ENCODE peak calls at places on chromosomes 16 and 17, in four cellular contexts. One of them, this sample, is unnamed.

GRCh38 chr17:1714488-1714979 is 4.4 kb upstream of the TLCD2 start:
- DNase-seq in NK-92 treated with Interleukin-12 subunit alpha and Interleukin-12 subunit beta, amount 100 ng/mL, for 24 hours: no peak
- DNase-seq in T-helper 1 cell: no peak
- DNase-seq in EH: peak; percentile 99
- DNase-seq in this sample: peak; percentile 98

GRCh38 chr17:11627301-11627700 is 29.0 kb downstream of the DNAH9 start:
- DNase-seq in NK-92 treated with Interleukin-12 subunit alpha and Interleukin-12 subunit beta, amount 100 ng/mL, for 24 hours: no peak
- DNase-seq in T-helper 1 cell: no peak
- DNase-seq in EH: no peak
- DNase-seq in this sample: no peak

GRCh38 chr17:31598921-31599571 is 207.6 kb downstream of the RAB11FIP4 start:
- DNase-seq in NK-92 treated with Interleukin-12 subunit alpha and Interleukin-12 subunit beta, amount 100 ng/mL, for 24 hours: no peak
- DNase-seq in T-helper 1 cell: no peak
- DNase-seq in EH: no peak
- DNase-seq in this sample: no peak

GRCh38 chr17:40922239-40922638 is 15.2 kb downstream of the KRT23 start:
- DNase-seq in NK-92 treated with Interleukin-12 subunit alpha and Interleukin-12 subunit beta, amount 100 ng/mL, for 24 hours: no peak
- DNase-seq in T-helper 1 cell: no peak
- DNase-seq in EH: peak; percentile 90
- DNase-seq in this sample: peak; percentile 83

GRCh38 chr16:20878682-20879147 is 21.4 kb downstream of the DCUN1D3 start:
- DNase-seq in NK-92 treated with Interleukin-12 subunit alpha and Interleukin-12 subunit beta, amount 100 ng/mL, for 24 hours: no peak
- DNase-seq in T-helper 1 cell: no peak
- DNase-seq in EH: no peak
- DNase-seq in this sample: no peak

GRCh38 chr17:58329035-58329807 is 626 bp upstream of the TSPOAP1 start:
- DNase-seq in NK-92 treated with Interleukin-12 subunit alpha and Interleukin-12 subunit beta, amount 100 ng/mL, for 24 hours: peak; percentile 89
- DNase-seq in T-helper 1 cell: peak; percentile 54
- DNase-seq in EH: peak; percentile 9
- DNase-seq in this sample: no peak

GRCh38 chr16:30076276-30076791 is 540 bp downstream of the PPP4C start:
- DNase-seq in NK-92 treated with Interleukin-12 subunit alpha and Interleukin-12 subunit beta, amount 100 ng/mL, for 24 hours: no peak
- DNase-seq in T-helper 1 cell: no peak
- DNase-seq in EH: peak; percentile 34
- DNase-seq in this sample: peak; percentile 23

GRCh38 chr17:79546386-79546785 is 64.5 kb downstream of the RBFOX3 start:
- DNase-seq in NK-92 treated with Interleukin-12 subunit alpha and Interleukin-12 subunit beta, amount 100 ng/mL, for 24 hours: no peak
- DNase-seq in T-helper 1 cell: no peak
- DNase-seq in EH: no peak
- DNase-seq in this sample: no peak

GRCh38 chr17:39939031-39939430 is 11.5 kb downstream of the LRRC3C start:
- DNase-seq in NK-92 treated with Interleukin-12 subunit alpha and Interleukin-12 subunit beta, amount 100 ng/mL, for 24 hours: no peak
- DNase-seq in T-helper 1 cell: no peak
- DNase-seq in EH: no peak
- DNase-seq in this sample: no peak

GRCh38 chr17:17928422-17929386 is 43.5 kb downstream of the TOM1L2 start:
- DNase-seq in NK-92 treated with Interleukin-12 subunit alpha and Interleukin-12 subunit beta, amount 100 ng/mL, for 24 hours: no peak
- DNase-seq in T-helper 1 cell: no peak
- DNase-seq in EH: no peak
- DNase-seq in this sample: no peak

GRCh38 chr17:21466550-21466949 is 90.4 kb downstream of the KCNJ12 start:
- DNase-seq in NK-92 treated with Interleukin-12 subunit alpha and Interleukin-12 subunit beta, amount 100 ng/mL, for 24 hours: no peak
- DNase-seq in T-helper 1 cell: no peak
- DNase-seq in EH: no peak
- DNase-seq in this sample: no peak

GRCh38 chr17:61200349-61200735 is 199.3 kb upstream of the TBX2 start:
- DNase-seq in NK-92 treated with Interleukin-12 subunit alpha and Interleukin-12 subunit beta, amount 100 ng/mL, for 24 hours: no peak
- DNase-seq in T-helper 1 cell: no peak
- DNase-seq in EH: no peak
- DNase-seq in this sample: no peak

GRCh38 chr16:85823328-85823920 is 23.9 kb downstream of the COX4I1 start:
- DNase-seq in NK-92 treated with Interleukin-12 subunit alpha and Interleukin-12 subunit beta, amount 100 ng/mL, for 24 hours: no peak
- DNase-seq in T-helper 1 cell: no peak
- DNase-seq in EH: no peak
- DNase-seq in this sample: no peak

GRCh38 chr17:13311301-13311700 is 290.4 kb downstream of the HS3ST3A1 start:
- DNase-seq in NK-92 treated with Interleukin-12 subunit alpha and Interleukin-12 subunit beta, amount 100 ng/mL, for 24 hours: no peak
- DNase-seq in T-helper 1 cell: no peak
- DNase-seq in EH: peak; percentile 93
- DNase-seq in this sample: peak; percentile 44

GRCh38 chr17:7235693-7236665 is 1.7 kb upstream of the DVL2 start:
- DNase-seq in NK-92 treated with Interleukin-12 subunit alpha and Interleukin-12 subunit beta, amount 100 ng/mL, for 24 hours: no peak
- DNase-seq in T-helper 1 cell: no peak
- DNase-seq in EH: no peak
- DNase-seq in this sample: no peak

GRCh38 chr16:55710466-55710865 is 54.7 kb downstream of the SLC6A2 start:
- DNase-seq in NK-92 treated with Interleukin-12 subunit alpha and Interleukin-12 subunit beta, amount 100 ng/mL, for 24 hours: no peak
- DNase-seq in T-helper 1 cell: no peak
- DNase-seq in EH: peak; percentile 7
- DNase-seq in this sample: no peak

GRCh38 chr16:11024333-11025053 is 80.1 kb downstream of the CLEC16A start:
- DNase-seq in NK-92 treated with Interleukin-12 subunit alpha and Interleukin-12 subunit beta, amount 100 ng/mL, for 24 hours: no peak
- DNase-seq in T-helper 1 cell: no peak
- DNase-seq in EH: no peak
- DNase-seq in this sample: no peak

GRCh38 chr16:1109648-1110047 is 13.6 kb upstream of the C1QTNF8 start:
- DNase-seq in NK-92 treated with Interleukin-12 subunit alpha and Interleukin-12 subunit beta, amount 100 ng/mL, for 24 hours: no peak
- DNase-seq in T-helper 1 cell: no peak
- DNase-seq in EH: no peak
- DNase-seq in this sample: no peak

GRCh38 chr16:23424292-23424958 is 28.6 kb downstream of the COG7 start:
- DNase-seq in NK-92 treated with Interleukin-12 subunit alpha and Interleukin-12 subunit beta, amount 100 ng/mL, for 24 hours: no peak
- DNase-seq in T-helper 1 cell: no peak
- DNase-seq in EH: peak; percentile 28
- DNase-seq in this sample: no peak